ENCODE peak calls at places on chromosomes 1 and 21, in nine cellular contexts. O is A673, S is ovary, V is lower lobe of right lung, D is right lobe of liver, H is heart right ventricle, Z is fibroblast of lung, U is A549, W is ascending aorta. Y is an unnamed sample.

GRCh38 chr1:158212315-158212714 is 31.6 kb downstream of the CD1D start:
- DNase-seq in U (no peak), D (no peak), S (no peak), O (no peak), V (no peak), H (no peak), Z (no peak), W (no peak), Y (no peak)

GRCh38 chr21:17660862-17661261 is 48.2 kb upstream of the BTG3 start:
- DNase-seq in O (no peak), S (no peak), D (no peak), U (no peak), H (no peak), Z (no peak), V (peak), W (no peak), Y (no peak)

GRCh38 chr1:111813440-111814304 is 58.0 kb downstream of the DDX20 start:
- DNase-seq in H (no peak), V (no peak), D (no peak), U (no peak), W (no peak), Z (no peak), S (no peak), O (peak), Y (no peak)

GRCh38 chr1:41357451-41358151 is 3.6 kb upstream of the FOXO6 start:
- DNase-seq in O (no peak), U (no peak), W (no peak), Z (peak), D (peak), V (no peak), H (peak), S (no peak), Y (no peak)

GRCh38 chr1:200415693-200416593 is 6.1 kb upstream of the ZNF281 start:
- DNase-seq in V (no peak), H (no peak), U (peak), S (peak), W (peak), Z (peak), O (peak), D (no peak), Y (no peak)

GRCh38 chr1:27138368-27138767 is 16.6 kb downstream of the SLC9A1 start:
- DNase-seq in V (no peak), S (no peak), O (no peak), U (no peak), H (no peak), D (no peak), W (no peak), Z (no peak), Y (no peak)

GRCh38 chr1:22607154-22607553 is 29.3 kb upstream of the C1QA start:
- DNase-seq in Z (no peak), S (no peak), O (no peak), V (peak), H (no peak), U (no peak), W (no peak), D (no peak), Y (no peak)

GRCh38 chr1:15802234-15802965 is 5.0 kb downstream of the UQCRHL start:
- DNase-seq in H (no peak), S (no peak), V (no peak), D (no peak), Z (peak), O (no peak), W (no peak), U (no peak), Y (no peak)

GRCh38 chr1:10761503-10762152 is 34.8 kb downstream of the CASZ1 start:
- DNase-seq in V (peak), O (no peak), U (no peak), W (no peak), S (no peak), H (no peak), Z (no peak), D (no peak), Y (no peak)

GRCh38 chr1:46520063-46520911 is 30.7 kb downstream of the DMBX1 start:
- DNase-seq in W (no peak), V (no peak), S (no peak), O (peak), U (peak), H (no peak), D (no peak), Z (peak), Y (no peak)

GRCh38 chr1:225454733-225455132 is 26.9 kb upstream of the LBR start:
- DNase-seq in Z (peak), V (no peak), O (no peak), S (no peak), H (no peak), U (peak), W (peak), D (no peak), Y (no peak)

GRCh38 chr1:9311489-9311888 is 18.8 kb downstream of the SPSB1 start:
- DNase-seq in W (no peak), S (no peak), Z (no peak), V (no peak), O (no peak), D (no peak), U (no peak), H (no peak), Y (no peak)

GRCh38 chr21:44962481-44962966 is 22.7 kb downstream of the SLX9 start:
- DNase-seq in V (peak), O (no peak), D (no peak), Z (peak), H (peak), W (no peak), S (no peak), U (no peak), Y (no peak)

GRCh38 chr1:232501174-232501573 is 128.8 kb downstream of the SIPA1L2 start:
- DNase-seq in D (no peak), O (no peak), S (no peak), V (no peak), Z (no peak), W (no peak), U (no peak), H (no peak), Y (no peak)

GRCh38 chr21:26007911-26008579 is 162.5 kb downstream of the APP start:
- DNase-seq in U (no peak), H (no peak), Z (peak), W (no peak), D (no peak), V (no peak), S (no peak), O (peak), Y (no peak)

GRCh38 chr1:195664628-195665027 is 943.6 kb downstream of the KCNT2 start:
- DNase-seq in O (no peak), U (no peak), H (no peak), W (no peak), V (no peak), S (no peak), Z (peak), D (no peak), Y (no peak)

GRCh38 chr1:197621761-197622160 is 153.5 kb downstream of the DENND1B start:
- DNase-seq in H (no peak), O (no peak), Z (no peak), D (no peak), U (no peak), V (no peak), S (no peak), W (no peak), Y (no peak)

GRCh38 chr1:150808134-150808533 is at the start of gene CTSK:
- DNase-seq in O (peak), Z (no peak), H (no peak), U (no peak), S (no peak), D (no peak), W (no peak), V (no peak), Y (no peak)

GRCh38 chr1:193318347-193318746 is 131.9 kb upstream of the B3GALT2 start:
- DNase-seq in V (no peak), S (no peak), W (no peak), O (no peak), D (no peak), U (no peak), H (no peak), Z (peak), Y (no peak)

GRCh38 chr1:44338136-44338535 is 16.9 kb downstream of the ERI3 start:
- DNase-seq in Z (no peak), S (no peak), H (no peak), V (no peak), O (no peak), W (no peak), D (no peak), U (no peak), Y (no peak)

GRCh38 chr1:85199667-85200366 is 999 bp downstream of the SYDE2 start:
- DNase-seq in Z (no peak), D (no peak), S (no peak), W (no peak), V (no peak), H (no peak), O (no peak), U (no peak), Y (no peak)

GRCh38 chr21:38945536-38946245 is 140.0 kb downstream of the ETS2 start:
- DNase-seq in Z (peak), H (no peak), W (no peak), V (no peak), D (no peak), S (no peak), O (no peak), U (no peak), Y (no peak)

GRCh38 chr1:3942416-3943122 is 42.5 kb upstream of the C1orf174 start:
- DNase-seq in D (no peak), W (no peak), H (no peak), O (no peak), Z (no peak), U (no peak), S (no peak), V (no peak), Y (peak)

GRCh38 chr1:67646145-67647035 is 38.6 kb upstream of the GADD45A start:
- DNase-seq in S (peak), Z (peak), D (peak), O (peak), W (no peak), U (no peak), H (peak), V (no peak), Y (no peak)

GRCh38 chr1:156422602-156423091 is 53.6 kb downstream of the RHBG start:
- DNase-seq in U (no peak), V (no peak), H (no peak), W (no peak), O (no peak), S (no peak), Z (no peak), D (no peak), Y (no peak)

DNA sequence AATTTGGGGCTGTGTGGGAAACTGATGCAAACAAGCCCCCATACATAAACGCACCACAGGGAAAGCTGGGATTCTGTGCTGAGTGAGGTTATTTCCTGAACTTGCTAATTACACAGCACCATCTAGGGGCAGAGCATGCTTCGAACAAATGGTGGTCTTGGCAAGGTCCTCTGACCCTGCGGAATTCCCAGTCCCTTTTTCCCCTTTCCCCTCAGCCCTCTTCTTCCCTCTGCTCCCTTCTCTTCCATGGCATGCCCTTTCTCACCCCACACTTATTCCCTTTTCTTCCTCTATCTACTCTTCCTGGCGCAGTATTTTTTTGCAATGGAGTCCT is 134.5 kb upstream of the VANGL1 start:
- DNase-seq in S (peak), W (no peak), D (no peak), Z (peak), H (no peak), V (no peak), U (no peak), O (peak), Y (no peak)
- H3K4me3 ChIP-seq in S (no peak), W (no peak), D (no peak), Z (no peak), H (no peak), V (no peak), U (no peak), O (no peak), Y (no peak)

GRCh38 chr1:172449585-172450523 is 6.0 kb upstream of the PIGC start:
- DNase-seq in U (peak), D (peak), W (no peak), O (peak), V (peak), S (peak), Z (peak), H (peak), Y (no peak)
- TF ChIP-seq CTCF in U (peak), D (peak), W (peak), O (peak), V (peak), S (peak), Z (peak), H (peak), Y (peak)

GRCh38 chr1:177646757-177647730 is 322.8 kb downstream of the SEC16B start:
- DNase-seq in U (no peak), H (no peak), W (no peak), S (no peak), V (no peak), D (no peak), Z (no peak), O (no peak), Y (no peak)
- H3K4me3 ChIP-seq in U (no peak), H (no peak), W (no peak), S (no peak), V (no peak), D (no peak), Z (no peak), O (no peak), Y (no peak)

GRCh38 chr1:12244078-12244477 is 14.2 kb downstream of the VPS13D start:
- DNase-seq in S (no peak), H (no peak), V (no peak), Z (no peak), O (peak), U (peak), W (no peak), D (no peak), Y (no peak)
- TF ChIP-seq CTCF in S (no peak), H (peak), V (peak), Z (peak), O (peak), U (peak), W (no peak), D (peak), Y (no peak)

DNA sequence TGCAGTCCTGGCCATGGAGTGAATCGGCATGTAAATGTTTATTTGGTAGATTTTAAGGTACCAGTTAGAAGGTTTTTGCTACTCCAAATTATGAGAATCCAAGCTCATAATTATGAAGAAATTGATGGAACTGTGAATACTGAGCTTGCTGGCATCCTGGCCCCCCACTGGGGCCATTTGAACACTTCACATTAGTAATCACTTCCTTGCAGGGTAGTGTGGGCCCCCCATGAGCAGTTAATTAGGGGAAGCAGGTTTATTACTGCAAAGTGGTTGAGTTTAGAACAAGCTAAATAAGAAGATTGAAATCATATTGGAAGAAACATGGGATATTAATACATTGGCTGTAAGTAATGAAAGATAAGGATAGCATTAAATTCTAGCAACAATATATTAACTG is 86.7 kb downstream of the S1PR1 start:
- DNase-seq in Z (no peak), H (no peak), U (no peak), D (no peak), V (no peak), O (peak), S (no peak), W (no peak), Y (no peak)
- H3K4me3 ChIP-seq in Z (no peak), H (no peak), U (no peak), D (no peak), V (no peak), O (no peak), S (no peak), W (no peak), Y (no peak)

GRCh38 chr21:41147096-41147978 is 20.6 kb upstream of the BACE2 start:
- DNase-seq in D (no peak), O (no peak), W (no peak), H (no peak), Z (no peak), U (no peak), V (no peak), S (no peak), Y (no peak)

GRCh38 chr21:41147979-41148355 is 20.0 kb upstream of the BACE2 start:
- DNase-seq in W (no peak), O (no peak), Z (no peak), D (no peak), H (no peak), S (no peak), U (no peak), V (no peak), Y (no peak)

GRCh38 chr21:41152149-41152548 is 15.8 kb upstream of the BACE2 start:
- DNase-seq in O (no peak), S (no peak), D (no peak), H (no peak), W (no peak), V (no peak), Z (no peak), U (no peak), Y (no peak)

GRCh38 chr21:41149199-41149598 is 18.8 kb upstream of the BACE2 start:
- DNase-seq in U (no peak), Z (no peak), H (no peak), O (no peak), S (no peak), V (no peak), W (no peak), D (no peak), Y (no peak)

GRCh38 chr21:41148798-41149197 is 19.2 kb upstream of the BACE2 start:
- DNase-seq in S (no peak), W (no peak), V (no peak), U (no peak), Z (no peak), O (no peak), D (no peak), H (no peak), Y (no peak)
- TF ChIP-seq CTCF in S (no peak), W (no peak), V (no peak), U (no peak), Z (no peak), O (no peak), D (no peak), H (no peak), Y (no peak)

Y was measured in LNCaP clone FGC.